ENCODE peak calls at places on chromosomes 7 and 10, in eight cellular contexts. One of them, this sample, is unnamed.

GRCh38 chr10:94992811-94993210 is 54.4 kb downstream of the CYP2C9 start:
- DNase-seq in GM23338: peak; percentile 17
- DNase-seq in tibial artery: no peak
- DNase-seq in brain microvascular endothelial cell: no peak
- DNase-seq in PC-3: peak; percentile 1
- DNase-seq in A549: no peak
- DNase-seq in prostate gland: no peak
- DNase-seq in GM23248: no peak
- DNase-seq in this sample: no peak

GRCh38 chr10:117884592-117884991 is 162.1 kb downstream of the RAB11FIP2 start:
- DNase-seq in GM23338: no peak
- DNase-seq in tibial artery: no peak
- DNase-seq in brain microvascular endothelial cell: no peak
- DNase-seq in PC-3: no peak
- DNase-seq in A549: no peak
- DNase-seq in prostate gland: no peak
- DNase-seq in GM23248: no peak
- DNase-seq in this sample: no peak

GRCh38 chr7:102439963-102440795 is 6.8 kb downstream of the ORAI2 start:
- DNase-seq in GM23338: peak; percentile 60
- DNase-seq in tibial artery: no peak
- DNase-seq in brain microvascular endothelial cell: peak; percentile 84
- DNase-seq in PC-3: peak; percentile 90
- DNase-seq in A549: peak; percentile 89
- DNase-seq in prostate gland: peak; percentile 61
- DNase-seq in GM23248: peak; percentile 78
- DNase-seq in this sample: no peak

GRCh38 chr10:22816298-22816653 is 101.9 kb upstream of the PIP4K2A start:
- DNase-seq in GM23338: no peak
- DNase-seq in tibial artery: no peak
- DNase-seq in brain microvascular endothelial cell: peak; percentile 86
- DNase-seq in PC-3: peak; percentile 92
- DNase-seq in A549: peak; percentile 32
- DNase-seq in prostate gland: no peak
- DNase-seq in GM23248: peak; percentile 91
- DNase-seq in this sample: no peak

GRCh38 chr7:47193003-47193402 is 388.9 kb downstream of the TNS3 start:
- DNase-seq in GM23338: no peak
- DNase-seq in tibial artery: no peak
- DNase-seq in brain microvascular endothelial cell: no peak
- DNase-seq in PC-3: peak; percentile 25
- DNase-seq in A549: no peak
- DNase-seq in prostate gland: no peak
- DNase-seq in GM23248: no peak
- DNase-seq in this sample: no peak

GRCh38 chr7:127954371-127954770 is 76.9 kb downstream of the LRRC4 start:
- DNase-seq in GM23338: no peak
- DNase-seq in tibial artery: no peak
- DNase-seq in brain microvascular endothelial cell: no peak
- DNase-seq in PC-3: no peak
- DNase-seq in A549: no peak
- DNase-seq in prostate gland: no peak
- DNase-seq in GM23248: no peak
- DNase-seq in this sample: no peak

GRCh38 chr7:47526466-47526865 is 55.4 kb downstream of the TNS3 start:
- DNase-seq in GM23338: no peak
- DNase-seq in tibial artery: no peak
- DNase-seq in brain microvascular endothelial cell: no peak
- DNase-seq in PC-3: no peak
- DNase-seq in A549: no peak
- DNase-seq in prostate gland: no peak
- DNase-seq in GM23248: no peak
- DNase-seq in this sample: no peak

GRCh38 chr10:86438091-86438749 is 71.6 kb upstream of the GRID1 start:
- DNase-seq in GM23338: no peak
- DNase-seq in tibial artery: no peak
- DNase-seq in brain microvascular endothelial cell: no peak
- DNase-seq in PC-3: no peak
- DNase-seq in A549: no peak
- DNase-seq in prostate gland: no peak
- DNase-seq in GM23248: no peak
- DNase-seq in this sample: no peak

GRCh38 chr7:72321637-72322036 is 90.5 kb downstream of the CALN1 start:
- DNase-seq in GM23338: no peak
- DNase-seq in tibial artery: no peak
- DNase-seq in brain microvascular endothelial cell: no peak
- DNase-seq in PC-3: no peak
- DNase-seq in A549: no peak
- DNase-seq in prostate gland: no peak
- DNase-seq in GM23248: no peak
- DNase-seq in this sample: no peak

GRCh38 chr7:72326365-72326764 is 85.8 kb downstream of the CALN1 start:
- DNase-seq in GM23338: no peak
- DNase-seq in tibial artery: no peak
- DNase-seq in brain microvascular endothelial cell: no peak
- DNase-seq in PC-3: peak; percentile 92
- DNase-seq in A549: no peak
- DNase-seq in prostate gland: no peak
- DNase-seq in GM23248: no peak
- DNase-seq in this sample: no peak

GRCh38 chr7:72321081-72321480 is 91.1 kb downstream of the CALN1 start:
- DNase-seq in GM23338: no peak
- DNase-seq in tibial artery: no peak
- DNase-seq in brain microvascular endothelial cell: no peak
- DNase-seq in PC-3: no peak
- DNase-seq in A549: no peak
- DNase-seq in prostate gland: no peak
- DNase-seq in GM23248: no peak
- DNase-seq in this sample: no peak

DNA sequence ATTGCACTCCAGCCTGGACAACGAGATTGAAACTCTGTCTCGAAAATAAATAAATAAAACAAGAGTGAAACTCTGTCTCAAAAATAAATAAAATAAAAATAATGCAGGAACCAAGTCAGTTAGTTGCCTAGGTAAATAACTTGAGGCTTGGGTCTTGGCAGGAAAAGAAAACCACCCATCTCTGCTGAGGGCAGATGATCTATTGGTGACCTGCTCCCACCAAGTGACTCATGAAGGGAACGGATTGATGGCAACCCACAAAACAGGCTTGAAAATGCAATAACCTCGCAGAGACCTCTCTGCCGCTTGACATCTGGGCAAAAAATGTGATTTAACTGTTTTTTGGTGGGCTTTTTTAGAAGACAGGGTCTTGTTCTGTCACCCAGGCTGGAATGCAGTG is 86.6 kb downstream of the CALN1 start:
- DNase-seq in GM23338: no peak
- DNase-seq in tibial artery: no peak
- DNase-seq in brain microvascular endothelial cell: no peak
- DNase-seq in PC-3: peak; percentile 78
- DNase-seq in A549: no peak
- DNase-seq in prostate gland: no peak
- DNase-seq in GM23248: no peak
- DNase-seq in this sample: no peak
- H3K27ac ChIP-seq in GM23338: no peak overlapping the region
- H3K27ac ChIP-seq in tibial artery: no peak overlapping the region
- H3K27ac ChIP-seq in brain microvascular endothelial cell: no peak overlapping the region
- H3K27ac ChIP-seq in PC-3: peak overlapping the region; percentile 61
- H3K27ac ChIP-seq in A549: no peak overlapping the region
- H3K27ac ChIP-seq in prostate gland: no peak overlapping the region
- H3K27ac ChIP-seq in GM23248: no peak overlapping the region
- H3K27ac ChIP-seq in this sample: no peak overlapping the region

GRCh38 chr10:45420453-45421192 is 46.6 kb downstream of the ALOX5 start:
- DNase-seq in GM23338: no peak
- DNase-seq in tibial artery: peak; percentile 63
- DNase-seq in brain microvascular endothelial cell: no peak
- DNase-seq in PC-3: peak; percentile 88
- DNase-seq in A549: no peak
- DNase-seq in prostate gland: peak; percentile 73
- DNase-seq in GM23248: peak; percentile 32
- DNase-seq in this sample: no peak

GRCh38 chr10:45419673-45420020 is 45.6 kb downstream of the ALOX5 start:
- DNase-seq in GM23338: no peak
- DNase-seq in tibial artery: no peak
- DNase-seq in brain microvascular endothelial cell: no peak
- DNase-seq in PC-3: no peak
- DNase-seq in A549: no peak
- DNase-seq in prostate gland: no peak
- DNase-seq in GM23248: no peak
- DNase-seq in this sample: no peak

GRCh38 chr10:45422207-45422606 is 48.2 kb downstream of the ALOX5 start:
- DNase-seq in GM23338: no peak
- DNase-seq in tibial artery: no peak
- DNase-seq in brain microvascular endothelial cell: no peak
- DNase-seq in PC-3: no peak
- DNase-seq in A549: no peak
- DNase-seq in prostate gland: no peak
- DNase-seq in GM23248: no peak
- DNase-seq in this sample: no peak

GRCh38 chr10:45422862-45423659 is 49.0 kb downstream of the ALOX5 start:
- DNase-seq in GM23338: no peak
- DNase-seq in tibial artery: no peak
- DNase-seq in brain microvascular endothelial cell: no peak
- DNase-seq in PC-3: no peak
- DNase-seq in A549: no peak
- DNase-seq in prostate gland: no peak
- DNase-seq in GM23248: no peak
- DNase-seq in this sample: no peak

DNA sequence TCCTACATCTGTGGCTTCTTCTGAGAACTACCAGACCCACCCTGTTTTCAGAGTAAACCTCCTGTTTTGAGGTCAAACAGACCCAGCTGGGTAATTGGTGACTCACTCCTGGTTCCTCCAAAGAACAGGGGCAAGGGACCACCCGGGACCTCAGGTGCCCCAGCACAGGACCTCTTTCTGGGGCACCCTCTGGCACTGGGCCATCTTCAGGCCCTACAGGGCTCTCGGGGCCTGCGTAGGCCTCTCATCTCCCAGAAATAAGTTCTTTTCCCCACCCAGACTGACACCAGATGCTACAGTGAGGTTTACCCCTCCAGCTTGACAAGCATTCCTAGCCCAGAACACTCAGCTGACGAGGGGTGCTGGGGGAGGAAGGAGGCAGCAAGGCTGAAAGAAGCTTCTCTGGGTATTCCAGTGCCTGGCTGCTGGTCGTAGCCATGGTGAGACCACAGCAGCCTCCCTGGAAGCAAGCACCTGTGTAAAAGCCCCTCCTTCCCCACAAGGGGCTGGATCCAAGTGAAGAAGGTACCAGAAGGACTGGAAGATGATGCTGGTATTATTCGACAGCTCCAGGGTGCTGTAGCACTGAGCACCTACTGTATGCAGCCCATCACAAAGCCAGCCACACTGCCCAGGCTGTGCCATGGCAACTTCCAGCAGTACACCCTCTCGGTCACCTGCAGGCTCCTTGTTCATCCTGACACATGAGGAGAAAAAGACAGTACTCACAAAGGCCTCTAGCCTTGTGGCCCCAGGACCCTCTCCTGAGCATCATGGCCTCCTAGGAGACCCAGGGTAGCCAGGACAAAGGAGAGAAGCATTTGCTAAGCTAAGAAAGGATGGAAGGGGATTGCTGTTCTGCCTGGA is 47.4 kb downstream of the ALOX5 start:
- DNase-seq in GM23338: no peak
- DNase-seq in tibial artery: no peak
- DNase-seq in brain microvascular endothelial cell: no peak
- DNase-seq in PC-3: no peak
- DNase-seq in A549: no peak
- DNase-seq in prostate gland: no peak
- DNase-seq in GM23248: no peak
- DNase-seq in this sample: peak; percentile 69
- H3K27ac ChIP-seq in GM23338: no peak overlapping the region
- H3K27ac ChIP-seq in tibial artery: no peak overlapping the region
- H3K27ac ChIP-seq in brain microvascular endothelial cell: no peak overlapping the region
- H3K27ac ChIP-seq in PC-3: no peak overlapping the region
- H3K27ac ChIP-seq in A549: no peak overlapping the region
- H3K27ac ChIP-seq in prostate gland: no peak overlapping the region
- H3K27ac ChIP-seq in GM23248: no peak overlapping the region
- H3K27ac ChIP-seq in this sample: no peak overlapping the region

GRCh38 chr10:29658984-29659769 is 24.4 kb upstream of the SVIL start:
- DNase-seq in GM23338: no peak
- DNase-seq in tibial artery: peak; percentile 55
- DNase-seq in brain microvascular endothelial cell: peak; percentile 100
- DNase-seq in PC-3: peak; percentile 95
- DNase-seq in A549: peak; percentile 99
- DNase-seq in prostate gland: peak; percentile 53
- DNase-seq in GM23248: peak; percentile 98
- DNase-seq in this sample: peak; percentile 82

GRCh38 chr10:29663718-29664117 is 28.9 kb upstream of the SVIL start:
- DNase-seq in GM23338: no peak
- DNase-seq in tibial artery: no peak
- DNase-seq in brain microvascular endothelial cell: no peak
- DNase-seq in PC-3: no peak
- DNase-seq in A549: no peak
- DNase-seq in prostate gland: no peak
- DNase-seq in GM23248: no peak
- DNase-seq in this sample: no peak

GRCh38 chr10:29656451-29656992 is 21.8 kb upstream of the SVIL start:
- DNase-seq in GM23338: no peak
- DNase-seq in tibial artery: no peak
- DNase-seq in brain microvascular endothelial cell: no peak
- DNase-seq in PC-3: no peak
- DNase-seq in A549: no peak
- DNase-seq in prostate gland: no peak
- DNase-seq in GM23248: no peak
- DNase-seq in this sample: no peak

GRCh38 chr10:29657719-29658274 is 23.0 kb upstream of the SVIL start:
- DNase-seq in GM23338: no peak
- DNase-seq in tibial artery: no peak
- DNase-seq in brain microvascular endothelial cell: no peak
- DNase-seq in PC-3: no peak
- DNase-seq in A549: no peak
- DNase-seq in prostate gland: no peak
- DNase-seq in GM23248: no peak
- DNase-seq in this sample: no peak

GRCh38 chr10:29659770-29660097 is 25.0 kb upstream of the SVIL start:
- DNase-seq in GM23338: no peak
- DNase-seq in tibial artery: no peak
- DNase-seq in brain microvascular endothelial cell: no peak
- DNase-seq in PC-3: no peak
- DNase-seq in A549: no peak
- DNase-seq in prostate gland: no peak
- DNase-seq in GM23248: no peak
- DNase-seq in this sample: no peak
- H3K27ac ChIP-seq in GM23338: no peak overlapping the region
- H3K27ac ChIP-seq in tibial artery: peak overlapping the region; percentile 58
- H3K27ac ChIP-seq in brain microvascular endothelial cell: peak overlapping the region; percentile 97
- H3K27ac ChIP-seq in PC-3: peak overlapping the region; percentile 94
- H3K27ac ChIP-seq in A549: peak overlapping the region; percentile 81
- H3K27ac ChIP-seq in prostate gland: peak overlapping the region; percentile 2
- H3K27ac ChIP-seq in GM23248: peak overlapping the region; percentile 93
- H3K27ac ChIP-seq in this sample: no peak overlapping the region

GRCh38 chr7:27118580-27118979 is 12.0 kb downstream of the HOXA4 start:
- DNase-seq in GM23338: no peak
- DNase-seq in tibial artery: no peak
- DNase-seq in brain microvascular endothelial cell: no peak
- DNase-seq in PC-3: no peak
- DNase-seq in A549: no peak
- DNase-seq in prostate gland: no peak
- DNase-seq in GM23248: no peak
- DNase-seq in this sample: no peak

GRCh38 chr7:27121656-27122055 is 8.9 kb downstream of the HOXA4 start:
- DNase-seq in GM23338: no peak
- DNase-seq in tibial artery: no peak
- DNase-seq in brain microvascular endothelial cell: no peak
- DNase-seq in PC-3: no peak
- DNase-seq in A549: no peak
- DNase-seq in prostate gland: no peak
- DNase-seq in GM23248: no peak
- DNase-seq in this sample: no peak

GRCh38 chr7:27116962-27117686 is 13.4 kb downstream of the HOXA4 start:
- DNase-seq in GM23338: no peak
- DNase-seq in tibial artery: no peak
- DNase-seq in brain microvascular endothelial cell: no peak
- DNase-seq in PC-3: no peak
- DNase-seq in A549: no peak
- DNase-seq in prostate gland: no peak
- DNase-seq in GM23248: no peak
- DNase-seq in this sample: no peak

GRCh38 chr7:27117687-27118491 is 12.7 kb downstream of the HOXA4 start:
- DNase-seq in GM23338: peak; percentile 75
- DNase-seq in tibial artery: no peak
- DNase-seq in brain microvascular endothelial cell: no peak
- DNase-seq in PC-3: no peak
- DNase-seq in A549: no peak
- DNase-seq in prostate gland: no peak
- DNase-seq in GM23248: no peak
- DNase-seq in this sample: no peak

DNA sequence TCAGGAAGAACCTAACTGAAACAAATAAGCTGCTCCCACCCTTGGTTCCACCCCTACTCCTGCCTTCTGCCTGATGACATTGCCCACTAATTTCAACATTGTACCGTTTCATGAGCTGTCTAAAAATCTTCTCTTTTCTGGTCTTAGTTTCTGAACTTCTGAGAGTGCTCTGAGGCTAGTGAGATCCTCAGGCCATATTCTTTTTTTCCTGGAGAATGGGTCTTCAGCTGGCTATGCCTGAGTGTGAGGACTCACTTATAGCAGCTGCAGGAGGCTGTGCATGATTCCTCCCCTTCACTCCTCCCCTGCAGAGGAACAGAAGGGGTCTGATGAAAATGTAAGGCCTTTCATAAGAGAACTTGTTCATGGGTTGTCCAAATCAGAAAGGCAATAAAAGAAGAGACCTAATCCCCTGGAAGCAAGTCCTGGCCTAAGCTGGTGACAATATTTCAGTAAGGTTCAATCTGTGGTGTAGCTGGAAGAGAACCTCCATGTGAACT is 11.1 kb downstream of the HOXA4 start:
- DNase-seq in GM23338: no peak
- DNase-seq in tibial artery: no peak
- DNase-seq in brain microvascular endothelial cell: no peak
- DNase-seq in PC-3: no peak
- DNase-seq in A549: no peak
- DNase-seq in prostate gland: no peak
- DNase-seq in GM23248: no peak
- DNase-seq in this sample: no peak
- H3K27ac ChIP-seq in GM23338: no peak overlapping the region
- H3K27ac ChIP-seq in tibial artery: no peak overlapping the region
- H3K27ac ChIP-seq in brain microvascular endothelial cell: no peak overlapping the region
- H3K27ac ChIP-seq in PC-3: no peak overlapping the region
- H3K27ac ChIP-seq in A549: peak overlapping the region; percentile 90
- H3K27ac ChIP-seq in prostate gland: no peak overlapping the region
- H3K27ac ChIP-seq in GM23248: no peak overlapping the region
- H3K27ac ChIP-seq in this sample: no peak overlapping the region